ENCODE peak calls at places on chromosomes 3 and 15, in five cellular contexts. J is CD8-positive, alpha-beta T cell; N is stomach; K is brain microvascular endothelial cell; U is OCI-LY7. V is an unnamed sample.

GRCh38 chr3:146164071-146164470 is 3.1 kb upstream of the PLOD2 start:
- DNase-seq in J (no peak), N (no peak), K (no peak), U (no peak), V (no peak)

GRCh38 chr3:149581681-149582349 is 76.0 kb downstream of the WWTR1 start:
- DNase-seq in J (no peak), N (no peak), K (peak; percentile 87), U (no peak), V (no peak)

GRCh38 chr15:81865850-81866537 is 179.8 kb downstream of the MEX3B start:
- DNase-seq in J (no peak), N (no peak), K (no peak), U (peak; percentile 91), V (no peak)

GRCh38 chr3:158562674-158563073 is 8.3 kb upstream of the MLF1 start:
- DNase-seq in J (no peak), N (no peak), K (no peak), U (no peak), V (no peak)

GRCh38 chr3:70811880-70812279 is 499.4 kb upstream of the MDFIC2 start:
- DNase-seq in J (no peak), N (no peak), K (peak; percentile 87), U (no peak), V (no peak)

GRCh38 chr3:101532783-101533602 is 20.0 kb upstream of the SENP7 start:
- DNase-seq in J (no peak), N (no peak), K (no peak), U (no peak), V (no peak)

GRCh38 chr15:74235962-74236361 is at the start of gene CCDC33:
- DNase-seq in J (no peak), N (peak; percentile 87), K (no peak), U (peak; percentile 3), V (no peak)

GRCh38 chr15:98903377-98904018 is 104.1 kb downstream of the PGPEP1L start:
- DNase-seq in J (no peak), N (no peak), K (peak; percentile 83), U (no peak), V (no peak)

GRCh38 chr3:156600834-156601233 is 45.9 kb upstream of the SSR3 start:
- DNase-seq in J (no peak), N (no peak), K (no peak), U (no peak), V (no peak)

GRCh38 chr3:155202626-155203025 is 90.9 kb downstream of the STRIT1 start:
- DNase-seq in J (no peak), N (no peak), K (no peak), U (no peak), V (no peak)

GRCh38 chr3:127448671-127449070 is 141.9 kb downstream of the TPRA1 start:
- DNase-seq in J (no peak), N (peak; percentile 23), K (no peak), U (no peak), V (no peak)

GRCh38 chr3:114299421-114299820 is 5.6 kb downstream of the TIGIT start:
- DNase-seq in J (no peak), N (no peak), K (peak; percentile 12), U (no peak), V (no peak)

GRCh38 chr3:179037361-179037760 is 34.2 kb downstream of the ZMAT3 start:
- DNase-seq in J (peak; percentile 33), N (no peak), K (peak; percentile 92), U (no peak), V (no peak)

GRCh38 chr3:146124141-146124801 is 36.7 kb downstream of the PLOD2 start:
- DNase-seq in J (no peak), N (no peak), K (peak; percentile 26), U (no peak), V (no peak)

GRCh38 chr3:45706133-45706808 is 17.1 kb downstream of the SACM1L start:
- DNase-seq in J (no peak), N (no peak), K (no peak), U (no peak), V (no peak)

GRCh38 chr3:189772584-189772983 is 141.4 kb downstream of the TP63 start:
- DNase-seq in J (no peak), N (no peak), K (no peak), U (no peak), V (no peak)

GRCh38 chr15:99954361-99955180 is 221.3 kb upstream of the LYSMD4 start:
- DNase-seq in J (no peak), N (no peak), K (no peak), U (no peak), V (peak; percentile 64)

GRCh38 chr15:72358532-72359180 is 17.2 kb downstream of the HEXA start:
- DNase-seq in J (no peak), N (peak; percentile 37), K (peak; percentile 61), U (no peak), V (no peak)

GRCh38 chr3:81425198-81425868 is 336.1 kb downstream of the GBE1 start:
- DNase-seq in J (no peak), N (no peak), K (peak; percentile 31), U (no peak), V (no peak)

GRCh38 chr15:95132774-95133173 is 901.4 kb downstream of the MCTP2 start:
- DNase-seq in J (no peak), N (no peak), K (peak; percentile 92), U (no peak), V (no peak)

GRCh38 chr15:39685999-39686613 is 96.5 kb downstream of the FSIP1 start:
- DNase-seq in J (peak; percentile 6), N (no peak), K (peak; percentile 58), U (peak; percentile 60), V (no peak)

GRCh38 chr15:79339588-79340314 is 28.8 kb downstream of the TMED3 start:
- DNase-seq in J (no peak), N (no peak), K (peak; percentile 11), U (peak; percentile 47), V (no peak)

GRCh38 chr3:134651347-134652041 is 672 bp upstream of the KY start:
- DNase-seq in J (no peak), N (peak; percentile 69), K (no peak), U (no peak), V (peak; percentile 86)

GRCh38 chr3:129286081-129286480 is 7.4 kb downstream of the HMCES start:
- DNase-seq in J (no peak), N (no peak), K (no peak), U (no peak), V (no peak)
- H3K36me3 ChIP-seq in J (peaks cover 11% of the 10 kb centered on the region), N (peaks cover 45% of the 10 kb centered on the region), K (no peaks in the 10 kb centered on the region), U (peaks cover 86% of the 10 kb centered on the region), V (no peaks in the 10 kb centered on the region)

DNA sequence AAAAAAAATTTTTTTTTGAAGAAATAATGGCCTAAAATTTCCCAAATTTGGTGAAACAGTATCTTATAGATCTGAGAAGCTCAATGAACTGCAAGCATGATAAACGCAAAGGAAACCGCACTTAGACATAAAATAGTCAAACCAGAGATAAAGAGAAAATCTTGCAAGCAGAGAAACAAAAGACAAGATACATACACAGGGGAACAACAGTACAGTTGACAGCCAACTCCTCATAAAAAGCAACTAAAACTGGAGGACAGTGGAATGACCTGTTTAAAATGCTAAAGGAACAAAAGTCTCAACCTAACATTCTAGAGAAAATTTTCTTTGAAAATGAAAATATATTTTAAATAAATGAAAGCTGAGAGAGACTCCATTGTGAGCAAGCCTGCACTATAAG is 107.5 kb downstream of the RASA2 start:
- DNase-seq in J (no peak), N (no peak), K (no peak), U (no peak), V (no peak)
- H3K36me3 ChIP-seq in J (peaks cover 62% of the 10 kb centered on the region), N (peaks cover 80% of the 10 kb centered on the region), K (peaks cover 28% of the 10 kb centered on the region), U (peaks cover 67% of the 10 kb centered on the region), V (peaks cover 37% of the 10 kb centered on the region)

GRCh38 chr3:99974989-99975388 is 139.3 kb downstream of the FILIP1L start:
- DNase-seq in J (no peak), N (no peak), K (no peak), U (no peak), V (no peak)
- H3K36me3 ChIP-seq in J (no peaks in the 10 kb centered on the region), N (no peaks in the 10 kb centered on the region), K (no peaks in the 10 kb centered on the region), U (no peaks in the 10 kb centered on the region), V (no peaks in the 10 kb centered on the region)

GRCh38 chr3:11592460-11593298 is 51.0 kb downstream of the VGLL4 start:
- DNase-seq in J (no peak), N (no peak), K (peak; percentile 47), U (no peak), V (no peak)
- H3K36me3 ChIP-seq in J (no peaks in the 10 kb centered on the region), N (no peaks in the 10 kb centered on the region), K (peaks cover 5% of the 10 kb centered on the region), U (peaks cover 60% of the 10 kb centered on the region), V (no peaks in the 10 kb centered on the region)

DNA sequence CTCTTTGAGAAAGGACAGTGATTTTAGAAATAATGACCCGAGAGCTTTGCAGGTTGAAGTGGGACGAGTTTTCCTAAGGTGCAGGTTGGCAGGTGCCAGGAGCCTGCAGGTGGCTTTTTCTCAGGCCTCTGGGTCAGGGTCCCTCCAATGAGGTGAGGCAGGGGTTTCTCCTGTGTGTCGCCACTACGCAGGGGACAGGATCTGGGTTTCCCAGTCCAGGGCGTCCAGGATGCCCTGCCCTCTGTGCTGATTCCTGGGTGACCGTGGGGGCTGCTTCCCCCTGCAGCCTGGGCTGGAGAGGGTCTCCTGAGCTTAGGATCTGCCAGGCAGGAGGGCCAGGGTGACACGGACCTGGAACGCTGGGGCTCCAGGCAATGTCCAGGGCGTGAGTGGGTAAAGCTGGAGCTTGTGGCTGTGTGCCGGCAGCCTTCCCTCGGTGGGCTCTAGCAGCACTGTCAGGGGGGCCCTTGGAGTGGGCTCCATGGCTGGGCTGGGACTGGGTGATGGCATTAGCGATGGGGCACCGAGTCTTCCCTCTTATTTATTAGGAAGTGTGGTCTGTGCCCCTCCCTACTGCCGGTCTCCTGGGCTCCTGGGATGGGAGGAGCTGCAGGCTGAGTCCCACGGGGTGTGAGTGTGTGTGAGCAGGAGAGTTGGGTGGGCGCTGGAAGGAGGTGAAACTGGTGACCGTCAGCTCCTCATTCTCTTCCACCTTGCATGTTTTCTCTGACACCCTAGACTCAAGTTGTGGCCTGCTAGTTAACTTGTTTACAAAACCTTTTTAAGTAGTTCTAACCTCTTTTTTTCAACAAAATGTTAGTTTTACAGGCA is 1.8 kb downstream of the APBA2 start:
- DNase-seq in J (no peak), N (no peak), K (no peak), U (no peak), V (no peak)
- H3K36me3 ChIP-seq in J (no peaks in the 10 kb centered on the region), N (no peaks in the 10 kb centered on the region), K (no peaks in the 10 kb centered on the region), U (no peaks in the 10 kb centered on the region), V (no peaks in the 10 kb centered on the region)

GRCh38 chr15:90916461-90916860 is 13.4 kb downstream of the MAN2A2 start:
- DNase-seq in J (no peak), N (no peak), K (no peak), U (no peak), V (no peak)
- H3K36me3 ChIP-seq in J (peaks cover 76% of the 10 kb centered on the region), N (peaks cover 100% of the 10 kb centered on the region), K (peaks cover 44% of the 10 kb centered on the region), U (no peaks in the 10 kb centered on the region), V (peaks cover 5% of the 10 kb centered on the region)

DNA sequence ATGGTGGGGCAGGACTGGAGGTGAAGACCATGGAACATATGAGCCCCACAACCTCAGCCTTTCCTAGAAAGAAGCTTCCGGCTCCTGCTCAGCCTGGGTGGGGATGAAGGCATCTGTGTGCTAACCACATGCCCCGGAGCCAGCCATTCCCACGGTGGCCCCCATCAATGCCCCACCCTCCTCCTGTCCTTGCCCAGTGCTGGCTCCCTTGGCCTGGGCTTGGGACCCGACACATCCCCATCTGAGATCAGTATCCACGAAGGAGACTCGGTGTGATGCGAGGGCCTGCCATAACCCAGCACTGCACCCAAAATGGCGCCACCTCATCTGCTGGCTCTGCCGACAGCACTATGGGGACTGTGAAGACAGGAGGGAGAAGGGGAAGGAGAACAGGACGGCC is 16.5 kb upstream of the PLXND1 start:
- DNase-seq in J (no peak), N (no peak), K (no peak), U (no peak), V (no peak)
- H3K36me3 ChIP-seq in J (no peaks in the 10 kb centered on the region), N (no peaks in the 10 kb centered on the region), K (no peaks in the 10 kb centered on the region), U (no peaks in the 10 kb centered on the region), V (no peaks in the 10 kb centered on the region)